ENCODE peak calls at places on chromosomes 5 and 9, in four cellular contexts. F is neuronal stem cell, C is IMR-90, S is adipocyte. E is an unnamed sample.

GRCh38 chr5:116970318-116970717 is 395.7 kb upstream of the SEMA6A start:
- DNase-seq in F (no peak), C (no peak), S (no peak), E (no peak)

GRCh38 chr9:28824410-28824963 is 1251.2 kb upstream of the C9orf72 start:
- DNase-seq in F (no peak), C (no peak), S (no peak), E (no peak)

GRCh38 chr5:173916233-173916632 is 28.1 kb downstream of the CPEB4 start:
- DNase-seq in F (no peak), C (no peak), S (no peak), E (no peak)

GRCh38 chr5:169914766-169915165 is 65.5 kb downstream of the INSYN2B start:
- DNase-seq in F (peak; percentile 8), C (peak; percentile 75), S (peak; percentile 20), E (no peak)

GRCh38 chr5:180589771-180590542 is 1.3 kb downstream of the SCGB3A1 start:
- DNase-seq in F (no peak), C (no peak), S (peak; percentile 3), E (no peak)

GRCh38 chr5:127011961-127012644 is 18.3 kb downstream of the MARCHF3 start:
- DNase-seq in F (no peak), C (peak; percentile 20), S (no peak), E (no peak)

GRCh38 chr9:77910216-77910615 is 121.4 kb downstream of the GNAQ start:
- DNase-seq in F (no peak), C (no peak), S (no peak), E (no peak)

GRCh38 chr5:87401626-87402025 is 11.1 kb downstream of the CCNH start:
- DNase-seq in F (no peak), C (no peak), S (no peak), E (no peak)

GRCh38 chr9:96379461-96379860 is 4.0 kb downstream of the SLC35D2 start:
- DNase-seq in F (no peak), C (peak; percentile 86), S (peak; percentile 69), E (no peak)

GRCh38 chr5:125575561-125576504 is 829.4 kb upstream of the ZNF608 start:
- DNase-seq in F (peak; percentile 37), C (no peak), S (no peak), E (no peak)

GRCh38 chr9:121700831-121701419 is 49.5 kb downstream of the DAB2IP start:
- DNase-seq in F (no peak), C (no peak), S (no peak), E (no peak)

GRCh38 chr5:13601152-13601551 is 343.3 kb downstream of the DNAH5 start:
- DNase-seq in F (no peak), C (peak; percentile 46), S (no peak), E (no peak)

DNA sequence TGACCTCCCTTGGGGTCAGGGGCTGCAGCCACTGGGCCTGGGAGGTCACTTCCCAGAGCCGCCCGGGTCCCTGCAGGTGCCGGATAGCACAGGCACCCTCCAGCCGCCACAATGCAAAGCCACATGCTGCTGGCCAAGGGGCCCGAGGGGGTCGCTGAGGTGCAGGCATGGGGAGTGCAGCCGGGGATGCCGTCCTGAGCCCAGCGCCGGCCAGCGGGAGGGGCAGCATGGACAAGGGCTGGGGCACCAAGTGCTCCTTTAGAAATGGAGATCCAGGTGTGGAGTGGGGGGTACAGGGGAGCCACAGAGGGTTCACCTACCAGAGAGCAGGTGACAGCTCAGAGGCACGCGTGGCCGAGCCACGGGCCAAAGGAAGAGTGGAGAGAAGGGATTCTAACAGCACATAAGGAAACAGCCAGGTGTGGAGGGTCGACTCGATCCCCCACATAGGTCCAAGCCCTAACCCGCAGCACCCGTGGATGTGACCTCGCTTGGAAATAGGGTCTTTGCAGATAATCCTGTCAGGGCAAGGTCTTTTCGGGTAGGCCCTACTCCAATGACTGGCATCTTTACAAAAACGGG is 24.7 kb downstream of the ZDHHC11B start:
- DNase-seq in F (no peak), C (no peak), S (no peak), E (no peak)
- H3K9ac ChIP-seq in F (peak overlapping the region; percentile 80), C (no peak overlapping the region), S (no peak overlapping the region), E (no peak overlapping the region)

GRCh38 chr9:25948182-25948581 is 269.9 kb upstream of the TUSC1 start:
- DNase-seq in F (no peak), C (no peak), S (no peak), E (no peak)
- H3K9ac ChIP-seq in F (no peak overlapping the region), C (no peak overlapping the region), S (no peak overlapping the region), E (no peak overlapping the region)

GRCh38 chr5:75632321-75632720 is 21.1 kb downstream of the ANKDD1B start:
- DNase-seq in F (no peak), C (no peak), S (no peak), E (no peak)
- H3K9ac ChIP-seq in F (no peak overlapping the region), C (no peak overlapping the region), S (no peak overlapping the region), E (no peak overlapping the region)

DNA sequence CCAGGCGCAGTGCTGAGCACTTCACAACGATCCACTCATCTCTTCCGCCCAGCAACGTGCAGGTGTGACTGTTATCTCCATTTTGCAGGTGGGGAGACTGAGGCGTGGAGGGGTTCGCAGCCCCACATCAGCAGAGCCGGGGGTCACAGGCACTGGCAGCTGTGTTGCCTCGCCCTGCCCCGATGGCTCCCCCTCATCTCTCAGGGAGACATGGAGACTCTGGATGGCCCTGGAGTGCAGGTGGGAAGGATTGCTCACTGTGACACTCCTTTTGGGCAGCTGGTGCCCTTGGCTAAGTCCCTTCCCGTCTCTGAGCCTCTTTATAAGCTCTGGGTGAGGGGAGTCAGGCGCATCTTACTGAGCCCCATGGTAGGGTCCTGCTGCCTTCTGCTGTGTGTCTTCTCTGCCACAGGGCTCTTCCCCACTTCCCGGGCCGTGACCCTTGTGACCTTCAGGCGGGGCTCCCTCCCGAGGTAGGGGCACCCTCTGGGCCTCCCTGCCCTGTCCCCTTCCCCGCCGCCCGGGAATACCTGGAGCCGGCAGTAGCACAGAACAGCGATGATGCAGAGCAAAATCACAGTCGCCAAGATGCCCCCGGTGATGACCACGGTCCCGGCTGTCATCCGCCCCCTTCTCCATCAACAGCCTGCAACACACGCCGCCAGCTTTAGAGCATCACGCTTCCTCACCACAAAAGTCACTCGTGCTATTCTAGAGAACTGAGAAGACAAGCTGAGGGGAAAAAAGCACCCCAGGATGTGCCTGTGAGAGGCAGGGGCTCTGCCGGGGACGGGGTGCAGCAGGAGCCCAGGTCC is 29.4 kb downstream of the FAM163B start:
- DNase-seq in F (no peak), C (no peak), S (no peak), E (no peak)
- H3K9ac ChIP-seq in F (no peak overlapping the region), C (no peak overlapping the region), S (no peak overlapping the region), E (no peak overlapping the region)

GRCh38 chr5:177123789-177124485 is 9.6 kb upstream of the NSD1 start:
- DNase-seq in F (no peak), C (no peak), S (no peak), E (no peak)
- H3K9ac ChIP-seq in F (no peak overlapping the region), C (no peak overlapping the region), S (no peak overlapping the region), E (no peak overlapping the region)

DNA sequence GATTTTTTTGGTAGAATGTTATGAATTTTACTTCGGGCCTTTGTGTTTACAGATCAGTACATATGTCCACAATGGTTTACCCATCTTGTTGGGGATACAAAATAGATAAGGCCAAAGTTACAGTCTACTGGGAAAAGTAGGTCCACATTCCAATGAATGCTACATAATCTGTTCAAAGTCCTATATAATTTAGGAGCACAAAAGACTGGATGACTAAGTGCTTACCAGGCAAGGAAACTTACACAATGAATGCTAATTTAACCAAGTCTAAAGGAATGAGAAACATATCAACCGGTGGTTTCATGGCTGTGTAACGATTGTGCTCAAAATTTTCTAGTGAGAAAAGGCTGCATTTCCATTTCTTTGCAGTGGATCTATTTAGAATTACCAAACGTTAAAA is 97.4 kb upstream of the TRPM3 start:
- DNase-seq in F (no peak), C (no peak), S (no peak), E (no peak)
- H3K9ac ChIP-seq in F (no peak overlapping the region), C (no peak overlapping the region), S (no peak overlapping the region), E (no peak overlapping the region)

DNA sequence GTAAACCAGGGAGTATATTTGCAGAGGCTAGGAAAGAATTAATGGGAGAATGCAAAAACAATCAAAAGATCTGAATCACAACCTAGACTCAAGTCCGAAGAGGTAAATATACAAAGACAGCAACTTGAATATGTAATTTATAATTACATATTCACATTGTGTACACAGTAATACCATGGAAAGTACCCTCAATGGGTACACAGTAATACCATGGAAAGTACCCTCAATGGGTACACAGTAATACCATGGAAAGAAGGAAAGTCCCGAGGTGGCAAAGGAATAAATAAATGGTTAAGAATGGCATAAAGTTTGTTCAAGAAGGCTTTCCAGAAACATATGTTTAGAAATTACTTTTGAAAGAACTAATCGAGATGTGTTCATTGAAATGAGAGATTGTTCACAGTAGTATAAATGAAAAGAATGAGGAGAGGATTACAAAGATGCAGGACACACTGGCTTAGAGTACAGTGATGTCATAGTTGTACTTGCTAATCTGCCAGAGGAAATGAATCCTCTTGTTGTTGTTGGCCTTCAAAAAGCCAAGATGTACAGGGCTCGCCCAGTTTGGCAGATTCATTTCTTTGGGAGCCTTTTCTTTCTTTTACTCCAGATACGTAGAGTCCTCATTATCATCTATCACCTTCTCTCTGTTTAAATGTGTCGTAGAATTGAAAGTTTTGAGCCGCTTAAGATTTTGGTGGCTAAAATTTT is 116.0 kb downstream of the UNC13B start:
- DNase-seq in F (no peak), C (peak; percentile 87), S (peak; percentile 76), E (no peak)
- H3K9ac ChIP-seq in F (no peak overlapping the region), C (no peak overlapping the region), S (no peak overlapping the region), E (no peak overlapping the region)

GRCh38 chr9:136153381-136154065 is 34.8 kb upstream of the TMEM250 start:
- DNase-seq in F (no peak), C (no peak), S (no peak), E (no peak)
- H3K9ac ChIP-seq in F (peak overlapping the region; percentile 38), C (no peak overlapping the region), S (no peak overlapping the region), E (no peak overlapping the region)

E was measured in keratinocyte.